ENCODE peak calls at places on chromosomes 13 and 19, in ten cellular contexts. One of them, this sample, is unnamed.

GRCh38 chr13:110638253-110638652 is 22.9 kb downstream of the NAXD start:
- DNase-seq in transverse colon: no peak
- DNase-seq in stimulated activated CD4-positive, alpha-beta T cell treated with anti-CD3 and anti-CD28 coated beads, Interleukin-2, amount 100 ng/mL, for 24 hours: no peak
- DNase-seq in fibroblast of pulmonary artery: no peak
- DNase-seq in DMS79 treated with DMSO at 0.1 percent for 48 hours: no peak
- DNase-seq in HEK293T: no peak
- DNase-seq in AG04450: no peak
- DNase-seq in NCI-H1105 treated with DMSO at 0.1 percent for 48 hours: no peak
- DNase-seq in GM04503: no peak
- DNase-seq in mesothelial cell of epicardium: no peak
- DNase-seq in this sample: no peak

GRCh38 chr13:47036291-47037008 is 139.6 kb upstream of the HTR2A start:
- DNase-seq in transverse colon: no peak
- DNase-seq in stimulated activated CD4-positive, alpha-beta T cell treated with anti-CD3 and anti-CD28 coated beads, Interleukin-2, amount 100 ng/mL, for 24 hours: no peak
- DNase-seq in fibroblast of pulmonary artery: no peak
- DNase-seq in DMS79 treated with DMSO at 0.1 percent for 48 hours: no peak
- DNase-seq in HEK293T: no peak
- DNase-seq in AG04450: no peak
- DNase-seq in NCI-H1105 treated with DMSO at 0.1 percent for 48 hours: no peak
- DNase-seq in GM04503: no peak
- DNase-seq in mesothelial cell of epicardium: no peak
- DNase-seq in this sample: no peak

GRCh38 chr19:2561895-2562294 is 86.0 kb downstream of the GADD45B start:
- DNase-seq in transverse colon: no peak
- DNase-seq in stimulated activated CD4-positive, alpha-beta T cell treated with anti-CD3 and anti-CD28 coated beads, Interleukin-2, amount 100 ng/mL, for 24 hours: peak; percentile 76
- DNase-seq in fibroblast of pulmonary artery: no peak
- DNase-seq in DMS79 treated with DMSO at 0.1 percent for 48 hours: peak; percentile 19
- DNase-seq in HEK293T: no peak
- DNase-seq in AG04450: no peak
- DNase-seq in NCI-H1105 treated with DMSO at 0.1 percent for 48 hours: no peak
- DNase-seq in GM04503: no peak
- DNase-seq in mesothelial cell of epicardium: no peak
- DNase-seq in this sample: peak; percentile 58

GRCh38 chr13:98089826-98090225 is 53.1 kb upstream of the FARP1 start:
- DNase-seq in transverse colon: no peak
- DNase-seq in stimulated activated CD4-positive, alpha-beta T cell treated with anti-CD3 and anti-CD28 coated beads, Interleukin-2, amount 100 ng/mL, for 24 hours: no peak
- DNase-seq in fibroblast of pulmonary artery: peak; percentile 17
- DNase-seq in DMS79 treated with DMSO at 0.1 percent for 48 hours: no peak
- DNase-seq in HEK293T: no peak
- DNase-seq in AG04450: no peak
- DNase-seq in NCI-H1105 treated with DMSO at 0.1 percent for 48 hours: no peak
- DNase-seq in GM04503: no peak
- DNase-seq in mesothelial cell of epicardium: no peak
- DNase-seq in this sample: no peak

GRCh38 chr13:32309812-32310706 is 5.1 kb downstream of the ZAR1L start:
- DNase-seq in transverse colon: peak; percentile 12
- DNase-seq in stimulated activated CD4-positive, alpha-beta T cell treated with anti-CD3 and anti-CD28 coated beads, Interleukin-2, amount 100 ng/mL, for 24 hours: no peak
- DNase-seq in fibroblast of pulmonary artery: peak; percentile 82
- DNase-seq in DMS79 treated with DMSO at 0.1 percent for 48 hours: no peak
- DNase-seq in HEK293T: peak; percentile 47
- DNase-seq in AG04450: peak; percentile 41
- DNase-seq in NCI-H1105 treated with DMSO at 0.1 percent for 48 hours: peak; percentile 28
- DNase-seq in GM04503: no peak
- DNase-seq in mesothelial cell of epicardium: no peak
- DNase-seq in this sample: no peak

GRCh38 chr13:73335226-73335625 is 276.4 kb downstream of the KLF5 start:
- DNase-seq in transverse colon: no peak
- DNase-seq in stimulated activated CD4-positive, alpha-beta T cell treated with anti-CD3 and anti-CD28 coated beads, Interleukin-2, amount 100 ng/mL, for 24 hours: no peak
- DNase-seq in fibroblast of pulmonary artery: peak; percentile 58
- DNase-seq in DMS79 treated with DMSO at 0.1 percent for 48 hours: no peak
- DNase-seq in HEK293T: no peak
- DNase-seq in AG04450: no peak
- DNase-seq in NCI-H1105 treated with DMSO at 0.1 percent for 48 hours: no peak
- DNase-seq in GM04503: peak; percentile 31
- DNase-seq in mesothelial cell of epicardium: no peak
- DNase-seq in this sample: no peak

GRCh38 chr19:43610493-43610892 is 1.4 kb upstream of the SRRM5 start:
- DNase-seq in transverse colon: no peak
- DNase-seq in stimulated activated CD4-positive, alpha-beta T cell treated with anti-CD3 and anti-CD28 coated beads, Interleukin-2, amount 100 ng/mL, for 24 hours: no peak
- DNase-seq in fibroblast of pulmonary artery: no peak
- DNase-seq in DMS79 treated with DMSO at 0.1 percent for 48 hours: no peak
- DNase-seq in HEK293T: no peak
- DNase-seq in AG04450: no peak
- DNase-seq in NCI-H1105 treated with DMSO at 0.1 percent for 48 hours: no peak
- DNase-seq in GM04503: no peak
- DNase-seq in mesothelial cell of epicardium: no peak
- DNase-seq in this sample: no peak

GRCh38 chr13:38767506-38768265 is 80.8 kb downstream of the FREM2 start:
- DNase-seq in transverse colon: no peak
- DNase-seq in stimulated activated CD4-positive, alpha-beta T cell treated with anti-CD3 and anti-CD28 coated beads, Interleukin-2, amount 100 ng/mL, for 24 hours: no peak
- DNase-seq in fibroblast of pulmonary artery: no peak
- DNase-seq in DMS79 treated with DMSO at 0.1 percent for 48 hours: no peak
- DNase-seq in HEK293T: no peak
- DNase-seq in AG04450: no peak
- DNase-seq in NCI-H1105 treated with DMSO at 0.1 percent for 48 hours: no peak
- DNase-seq in GM04503: no peak
- DNase-seq in mesothelial cell of epicardium: no peak
- DNase-seq in this sample: no peak

GRCh38 chr13:105513448-105513847 is 1022.0 kb downstream of the EFNB2 start:
- DNase-seq in transverse colon: no peak
- DNase-seq in stimulated activated CD4-positive, alpha-beta T cell treated with anti-CD3 and anti-CD28 coated beads, Interleukin-2, amount 100 ng/mL, for 24 hours: no peak
- DNase-seq in fibroblast of pulmonary artery: no peak
- DNase-seq in DMS79 treated with DMSO at 0.1 percent for 48 hours: no peak
- DNase-seq in HEK293T: no peak
- DNase-seq in AG04450: no peak
- DNase-seq in NCI-H1105 treated with DMSO at 0.1 percent for 48 hours: no peak
- DNase-seq in GM04503: no peak
- DNase-seq in mesothelial cell of epicardium: no peak
- DNase-seq in this sample: no peak

GRCh38 chr19:30559446-30559845 is 187.3 kb downstream of the ZNF536 start:
- DNase-seq in transverse colon: no peak
- DNase-seq in stimulated activated CD4-positive, alpha-beta T cell treated with anti-CD3 and anti-CD28 coated beads, Interleukin-2, amount 100 ng/mL, for 24 hours: no peak
- DNase-seq in fibroblast of pulmonary artery: no peak
- DNase-seq in DMS79 treated with DMSO at 0.1 percent for 48 hours: no peak
- DNase-seq in HEK293T: no peak
- DNase-seq in AG04450: no peak
- DNase-seq in NCI-H1105 treated with DMSO at 0.1 percent for 48 hours: no peak
- DNase-seq in GM04503: no peak
- DNase-seq in mesothelial cell of epicardium: no peak
- DNase-seq in this sample: no peak

GRCh38 chr13:113722921-113723320 is 36.1 kb upstream of the TMEM255B start:
- DNase-seq in transverse colon: no peak
- DNase-seq in stimulated activated CD4-positive, alpha-beta T cell treated with anti-CD3 and anti-CD28 coated beads, Interleukin-2, amount 100 ng/mL, for 24 hours: no peak
- DNase-seq in fibroblast of pulmonary artery: no peak
- DNase-seq in DMS79 treated with DMSO at 0.1 percent for 48 hours: no peak
- DNase-seq in HEK293T: no peak
- DNase-seq in AG04450: no peak
- DNase-seq in NCI-H1105 treated with DMSO at 0.1 percent for 48 hours: no peak
- DNase-seq in GM04503: no peak
- DNase-seq in mesothelial cell of epicardium: peak; percentile 8
- DNase-seq in this sample: no peak

GRCh38 chr19:29858000-29858596 is 46.3 kb downstream of the CCNE1 start:
- DNase-seq in transverse colon: peak; percentile 34
- DNase-seq in stimulated activated CD4-positive, alpha-beta T cell treated with anti-CD3 and anti-CD28 coated beads, Interleukin-2, amount 100 ng/mL, for 24 hours: peak; percentile 55
- DNase-seq in fibroblast of pulmonary artery: no peak
- DNase-seq in DMS79 treated with DMSO at 0.1 percent for 48 hours: peak; percentile 10
- DNase-seq in HEK293T: peak; percentile 64
- DNase-seq in AG04450: no peak
- DNase-seq in NCI-H1105 treated with DMSO at 0.1 percent for 48 hours: peak; percentile 51
- DNase-seq in GM04503: no peak
- DNase-seq in mesothelial cell of epicardium: no peak
- DNase-seq in this sample: peak; percentile 23

GRCh38 chr19:23698711-23699520 is 11.9 kb upstream of the ZNF675 start:
- DNase-seq in transverse colon: peak; percentile 53
- DNase-seq in stimulated activated CD4-positive, alpha-beta T cell treated with anti-CD3 and anti-CD28 coated beads, Interleukin-2, amount 100 ng/mL, for 24 hours: no peak
- DNase-seq in fibroblast of pulmonary artery: no peak
- DNase-seq in DMS79 treated with DMSO at 0.1 percent for 48 hours: peak; percentile 89
- DNase-seq in HEK293T: no peak
- DNase-seq in AG04450: no peak
- DNase-seq in NCI-H1105 treated with DMSO at 0.1 percent for 48 hours: peak; percentile 42
- DNase-seq in GM04503: no peak
- DNase-seq in mesothelial cell of epicardium: peak; percentile 23
- DNase-seq in this sample: no peak

GRCh38 chr19:16095071-16095571 is 16.6 kb upstream of the RAB8A start:
- DNase-seq in transverse colon: no peak
- DNase-seq in stimulated activated CD4-positive, alpha-beta T cell treated with anti-CD3 and anti-CD28 coated beads, Interleukin-2, amount 100 ng/mL, for 24 hours: no peak
- DNase-seq in fibroblast of pulmonary artery: no peak
- DNase-seq in DMS79 treated with DMSO at 0.1 percent for 48 hours: no peak
- DNase-seq in HEK293T: no peak
- DNase-seq in AG04450: no peak
- DNase-seq in NCI-H1105 treated with DMSO at 0.1 percent for 48 hours: no peak
- DNase-seq in GM04503: no peak
- DNase-seq in mesothelial cell of epicardium: no peak
- DNase-seq in this sample: no peak

GRCh38 chr19:10219678-10220077 is 11.5 kb downstream of the S1PR2 start:
- DNase-seq in transverse colon: no peak
- DNase-seq in stimulated activated CD4-positive, alpha-beta T cell treated with anti-CD3 and anti-CD28 coated beads, Interleukin-2, amount 100 ng/mL, for 24 hours: peak; percentile 21
- DNase-seq in fibroblast of pulmonary artery: peak; percentile 49
- DNase-seq in DMS79 treated with DMSO at 0.1 percent for 48 hours: no peak
- DNase-seq in HEK293T: peak; percentile 61
- DNase-seq in AG04450: peak; percentile 79
- DNase-seq in NCI-H1105 treated with DMSO at 0.1 percent for 48 hours: no peak
- DNase-seq in GM04503: no peak
- DNase-seq in mesothelial cell of epicardium: no peak
- DNase-seq in this sample: peak; percentile 34

GRCh38 chr19:17555929-17556813 is 722 bp downstream of the COLGALT1 start:
- DNase-seq in transverse colon: peak; percentile 81
- DNase-seq in stimulated activated CD4-positive, alpha-beta T cell treated with anti-CD3 and anti-CD28 coated beads, Interleukin-2, amount 100 ng/mL, for 24 hours: peak; percentile 48
- DNase-seq in fibroblast of pulmonary artery: peak; percentile 70
- DNase-seq in DMS79 treated with DMSO at 0.1 percent for 48 hours: peak; percentile 7
- DNase-seq in HEK293T: no peak
- DNase-seq in AG04450: no peak
- DNase-seq in NCI-H1105 treated with DMSO at 0.1 percent for 48 hours: peak; percentile 7
- DNase-seq in GM04503: no peak
- DNase-seq in mesothelial cell of epicardium: no peak
- DNase-seq in this sample: peak; percentile 45

GRCh38 chr13:113116206-113116800 is 6.3 kb upstream of the F10 start:
- DNase-seq in transverse colon: no peak
- DNase-seq in stimulated activated CD4-positive, alpha-beta T cell treated with anti-CD3 and anti-CD28 coated beads, Interleukin-2, amount 100 ng/mL, for 24 hours: no peak
- DNase-seq in fibroblast of pulmonary artery: no peak
- DNase-seq in DMS79 treated with DMSO at 0.1 percent for 48 hours: no peak
- DNase-seq in HEK293T: no peak
- DNase-seq in AG04450: no peak
- DNase-seq in NCI-H1105 treated with DMSO at 0.1 percent for 48 hours: no peak
- DNase-seq in GM04503: no peak
- DNase-seq in mesothelial cell of epicardium: no peak
- DNase-seq in this sample: no peak

GRCh38 chr13:24270639-24271131 is 38.7 kb upstream of the C1QTNF9 start:
- DNase-seq in transverse colon: peak; percentile 62
- DNase-seq in stimulated activated CD4-positive, alpha-beta T cell treated with anti-CD3 and anti-CD28 coated beads, Interleukin-2, amount 100 ng/mL, for 24 hours: peak; percentile 57
- DNase-seq in fibroblast of pulmonary artery: peak; percentile 47
- DNase-seq in DMS79 treated with DMSO at 0.1 percent for 48 hours: no peak
- DNase-seq in HEK293T: peak; percentile 42
- DNase-seq in AG04450: no peak
- DNase-seq in NCI-H1105 treated with DMSO at 0.1 percent for 48 hours: no peak
- DNase-seq in GM04503: no peak
- DNase-seq in mesothelial cell of epicardium: no peak
- DNase-seq in this sample: peak; percentile 49

This sample was measured in stimulated activated naive CD4-positive, alpha-beta T cell treated with Interleukin-2 at 50 U/mL for 16 hours.